ENCODE peak calls at places on chromosomes 6 and 20, in five cellular contexts. Z is psoas muscle, F is HAP-1, J is gastrocnemius medialis, M is pancreas. A is an unnamed sample.

GRCh38 chr6:98335594-98335993 is 498.8 kb upstream of the POU3F2 start:
- DNase-seq in F (no peak), Z (no peak), M (no peak), J (no peak), A (no peak)

GRCh38 chr20:24535956-24536730 is 66.7 kb downstream of the SYNDIG1 start:
- DNase-seq in M (no peak), J (no peak), Z (no peak), F (no peak), A (peak; percentile 45)

GRCh38 chr20:4303136-4303535 is 287.8 kb upstream of the RNF24 start:
- DNase-seq in F (no peak), J (no peak), Z (no peak), M (no peak), A (no peak)

GRCh38 chr6:47478233-47479155 is 905 bp downstream of the CD2AP start:
- DNase-seq in Z (no peak), F (peak; percentile 23), J (no peak), M (no peak), A (no peak)

GRCh38 chr6:53566755-53567154 is 21.9 kb upstream of the GCLC start:
- DNase-seq in J (no peak), F (no peak), Z (no peak), M (no peak), A (no peak)

GRCh38 chr6:135576055-135576454 is 78.5 kb upstream of the AHI1 start:
- DNase-seq in J (no peak), M (no peak), Z (no peak), F (no peak), A (peak; percentile 12)

GRCh38 chr6:127816643-127817042 is 84.2 kb downstream of the THEMIS start:
- DNase-seq in M (no peak), J (no peak), Z (no peak), F (no peak), A (no peak)

GRCh38 chr20:4637081-4637797 is 84.5 kb upstream of the PRND start:
- DNase-seq in Z (no peak), J (no peak), F (peak; percentile 38), M (no peak), A (no peak)

GRCh38 chr6:113819169-113819830 is 37.8 kb upstream of the MARCKS start:
- DNase-seq in F (no peak), Z (no peak), M (peak; percentile 28), J (no peak), A (no peak)

GRCh38 chr20:38685271-38685670 is 39.0 kb upstream of the SLC32A1 start:
- DNase-seq in Z (no peak), J (no peak), M (no peak), F (no peak), A (no peak)

GRCh38 chr20:25249198-25249931 is 1.5 kb downstream of the PYGB start:
- DNase-seq in J (no peak), M (no peak), F (no peak), Z (no peak), A (no peak)

GRCh38 chr6:55694148-55694547 is 115.2 kb upstream of the HMGCLL1 start:
- DNase-seq in Z (no peak), J (no peak), M (no peak), F (peak; percentile 24), A (peak; percentile 62)

GRCh38 chr6:135025775-135026174 is 28.8 kb downstream of the HBS1L start:
- DNase-seq in M (no peak), J (no peak), Z (no peak), F (peak; percentile 11), A (no peak)

GRCh38 chr20:13784271-13784892 is 337 bp downstream of the ESF1 start:
- DNase-seq in Z (no peak), F (no peak), J (no peak), M (no peak), A (no peak)

GRCh38 chr6:43765776-43766175 is 4.2 kb upstream of the VEGFA start:
- DNase-seq in J (peak; percentile 4), F (no peak), M (no peak), Z (no peak), A (no peak)

GRCh38 chr6:149963212-149963461 is 606 bp upstream of the ULBP1 start:
- DNase-seq in J (no peak), Z (no peak), F (no peak), M (no peak), A (no peak)

GRCh38 chr6:29624520-29624961 is 8.4 kb downstream of the GABBR1 start:
- DNase-seq in J (no peak), F (no peak), M (no peak), Z (no peak), A (no peak)
- H3K4me3 ChIP-seq in J (no peak overlapping the region), F (no peak overlapping the region), M (no peak overlapping the region), Z (no peak overlapping the region), A (no peak overlapping the region)

GRCh38 chr6:31579546-31580445 is 2.4 kb downstream of the LTB start:
- DNase-seq in J (no peak), M (no peak), F (no peak), Z (no peak), A (no peak)

GRCh38 chr6:31579119-31579505 is 3.1 kb downstream of the LTB start:
- DNase-seq in F (no peak), Z (no peak), M (no peak), J (no peak), A (no peak)

GRCh38 chr6:31576897-31577341 is 1.6 kb downstream of the TNF start:
- DNase-seq in Z (no peak), J (no peak), M (no peak), F (no peak), A (no peak)

GRCh38 chr6:31578058-31578457 is 2.7 kb downstream of the TNF start:
- DNase-seq in Z (no peak), M (no peak), F (no peak), J (no peak), A (no peak)

DNA sequence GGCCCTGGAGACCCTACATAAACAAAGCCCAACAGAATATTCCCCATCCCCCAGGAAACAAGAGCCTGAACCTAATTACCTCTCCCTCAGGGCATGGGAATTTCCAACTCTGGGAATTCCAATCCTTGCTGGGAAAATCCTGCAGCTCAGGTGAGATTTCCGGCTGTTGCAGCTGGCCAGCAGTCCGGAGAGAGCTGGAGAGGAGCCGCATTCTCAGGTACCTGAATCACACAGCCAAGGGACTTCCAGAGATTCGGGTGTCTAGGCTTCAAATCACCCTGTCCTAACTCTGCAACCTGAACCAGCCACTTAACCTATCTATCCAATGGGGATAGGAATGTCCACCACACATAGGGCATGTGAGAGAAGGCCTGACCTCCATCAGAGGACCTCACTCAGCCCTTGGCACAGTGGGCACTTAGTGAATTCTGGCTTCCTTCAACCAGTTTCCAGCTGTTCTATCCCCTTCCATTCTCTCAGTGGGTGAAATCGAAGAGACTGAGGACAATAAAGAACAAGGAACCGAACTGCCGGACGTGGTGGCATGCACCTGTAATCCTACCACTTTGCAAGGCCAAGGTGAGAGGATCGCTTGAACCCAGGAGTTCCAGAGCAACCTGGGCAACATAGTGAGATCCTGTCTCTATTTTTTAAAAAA is 3.2 kb downstream of the TNF start:
- DNase-seq in F (no peak), Z (no peak), M (peak; percentile 61), J (no peak), A (no peak)
- H3K4me3 ChIP-seq in F (no peak overlapping the region), Z (no peak overlapping the region), M (no peak overlapping the region), J (no peak overlapping the region), A (no peak overlapping the region)

GRCh38 chr20:33676121-33676520 is 1.9 kb upstream of the NECAB3 start:
- DNase-seq in F (no peak), M (no peak), J (no peak), Z (no peak), A (no peak)

GRCh38 chr20:33673411-33674293 is 576 bp downstream of the NECAB3 start:
- DNase-seq in J (no peak), Z (no peak), M (no peak), F (no peak), A (peak; percentile 50)

GRCh38 chr20:33674294-33675126 is at the start of gene NECAB3:
- DNase-seq in Z (peak; percentile 87), F (peak; percentile 72), M (peak; percentile 87), J (peak; percentile 85), A (peak; percentile 83)

GRCh38 chr20:33676652-33677645 is 2.7 kb upstream of the NECAB3 start:
- DNase-seq in F (no peak), Z (no peak), M (no peak), J (no peak), A (no peak)

GRCh38 chr20:33675127-33675954 is 1.1 kb upstream of the NECAB3 start:
- DNase-seq in Z (no peak), J (peak; percentile 48), F (no peak), M (no peak), A (no peak)
- H3K4me3 ChIP-seq in Z (peak overlapping the region; percentile 92), J (peak overlapping the region; percentile 83), F (peak overlapping the region; percentile 26), M (peak overlapping the region; percentile 72), A (no peak overlapping the region)

GRCh38 chr20:35453647-35454046 is 1.8 kb upstream of the CEP250 start:
- DNase-seq in Z (no peak), M (no peak), J (no peak), F (no peak), A (no peak)
- H3K4me3 ChIP-seq in Z (peak overlapping the region; percentile 81), M (no peak overlapping the region), J (no peak overlapping the region), F (peak overlapping the region; percentile 59), A (peak overlapping the region; percentile 76)

DNA sequence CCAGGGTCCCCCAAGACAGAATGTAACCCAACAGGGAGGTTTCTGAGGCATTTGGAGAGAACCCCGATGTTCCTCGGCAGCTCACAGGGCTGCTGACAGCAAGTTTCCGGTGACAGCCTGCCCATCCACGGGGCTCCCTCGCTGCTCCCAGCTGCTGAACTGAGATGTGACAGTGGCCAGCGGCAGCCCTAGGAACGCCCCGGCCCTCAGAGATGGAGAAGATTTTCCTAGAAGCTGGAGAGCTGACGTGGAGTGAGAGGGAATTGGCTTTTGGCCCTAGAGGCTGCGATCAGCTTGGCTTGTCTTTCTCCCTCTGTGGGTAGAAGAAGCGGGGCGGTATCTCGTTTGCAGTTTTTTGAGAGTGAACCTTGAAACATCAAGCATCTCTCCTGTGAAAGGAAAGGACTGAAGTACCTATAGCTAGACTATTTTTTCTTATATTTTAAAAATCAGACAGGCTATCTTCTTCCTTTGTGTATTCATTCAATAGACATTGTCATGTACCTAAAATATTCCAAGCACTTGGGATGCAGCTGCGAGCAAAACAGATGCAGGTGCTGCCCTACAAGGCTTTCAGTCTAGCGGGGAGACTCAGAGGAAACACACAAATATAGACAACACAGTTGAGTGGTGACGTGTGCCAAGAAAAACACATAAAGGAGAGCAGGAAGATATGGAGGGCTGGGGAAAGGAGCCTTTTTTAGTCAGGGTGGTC is 28.4 kb upstream of the NFATC2 start:
- DNase-seq in F (no peak), M (no peak), J (peak; percentile 45), Z (peak; percentile 45), A (no peak)
- H3K4me3 ChIP-seq in F (no peak overlapping the region), M (no peak overlapping the region), J (peak overlapping the region; percentile 45), Z (peak overlapping the region; percentile 49), A (no peak overlapping the region)

GRCh38 chr6:30202366-30202765 is 10.8 kb downstream of the TRIM26 start:
- DNase-seq in J (no peak), M (no peak), F (no peak), Z (no peak), A (no peak)
- H3K4me3 ChIP-seq in J (no peak overlapping the region), M (no peak overlapping the region), F (no peak overlapping the region), Z (no peak overlapping the region), A (no peak overlapping the region)

A was measured in MG63.